ENCODE peak calls at places on chromosome 20, in five cellular contexts. F, X, T, U and J are unnamed samples.

GRCh38 chr20:4014031-4014474 is 1.3 kb downstream of the RNF24 start:
- DNase-seq in X (no peak), T (peak; percentile 55), F (no peak), U (no peak), J (no peak)

GRCh38 chr20:38196592-38196991 is 31.5 kb upstream of the TGM2 start:
- DNase-seq in U (no peak), F (no peak), T (no peak), X (no peak), J (no peak)

GRCh38 chr20:10306440-10307358 is 88.1 kb downstream of the SNAP25 start:
- DNase-seq in T (no peak), X (no peak), F (peak; percentile 42), U (no peak), J (no peak)

GRCh38 chr20:37295001-37295400 is 5.5 kb downstream of the MANBAL start:
- DNase-seq in T (no peak), U (no peak), F (peak; percentile 98), X (no peak), J (no peak)

GRCh38 chr20:19996970-19997369 is 20.2 kb upstream of the NAA20 start:
- DNase-seq in T (no peak), X (no peak), F (no peak), U (no peak), J (no peak)

GRCh38 chr20:2709205-2709981 is 16.8 kb downstream of the EBF4 start:
- DNase-seq in F (no peak), X (peak; percentile 30), U (no peak), T (no peak), J (no peak)

GRCh38 chr20:13468166-13468565 is 170.6 kb downstream of the TASP1 start:
- DNase-seq in X (no peak), F (no peak), U (no peak), T (no peak), J (no peak)

GRCh38 chr20:32762754-32763201 is 593 bp downstream of the DNMT3B start:
- DNase-seq in T (peak; percentile 62), U (no peak), X (no peak), F (no peak), J (no peak)